ENCODE peak calls at places on chromosomes 13 and 19, in six cellular contexts. W is transverse colon, I is tibial artery, R is adrenal gland, Q is colonic mucosa, S is cardiac fibroblast. Z is an unnamed sample.

GRCh38 chr19:803686-804418 is 6.6 kb downstream of the PTBP1 start:
- DNase-seq in S (no peak), R (no peak), I (no peak), W (no peak), Q (no peak), Z (no peak)

GRCh38 chr19:29741226-29741625 is 26.2 kb upstream of the C19orf12 start:
- DNase-seq in Q (no peak), I (no peak), W (no peak), S (no peak), R (no peak), Z (no peak)

GRCh38 chr19:29098863-29099481 is 114.0 kb downstream of the UQCRFS1 start:
- DNase-seq in S (peak), W (peak), Q (peak), I (peak), R (peak), Z (peak)

GRCh38 chr13:47039106-47039505 is 142.3 kb upstream of the HTR2A start:
- DNase-seq in R (no peak), Q (no peak), W (no peak), S (peak), I (no peak), Z (peak)

GRCh38 chr13:24612726-24613125 is 67.5 kb upstream of the ATP12A start:
- DNase-seq in W (no peak), S (no peak), R (no peak), Q (no peak), I (no peak), Z (no peak)

GRCh38 chr19:30062331-30063183 is 120.5 kb downstream of the URI1 start:
- DNase-seq in Q (no peak), W (no peak), R (no peak), I (no peak), S (no peak), Z (no peak)

GRCh38 chr13:42333613-42334328 is 61.8 kb downstream of the AKAP11 start:
- DNase-seq in R (no peak), W (no peak), S (peak), I (no peak), Q (no peak), Z (peak)

GRCh38 chr13:28564030-28564429 is 69.1 kb upstream of the FLT1 start:
- DNase-seq in Q (peak), I (no peak), R (no peak), W (peak), S (no peak), Z (no peak)

GRCh38 chr19:16064209-16064889 is 11.9 kb upstream of the TPM4 start:
- DNase-seq in Q (no peak), R (no peak), W (peak), I (no peak), S (no peak), Z (no peak)

GRCh38 chr13:99439048-99439447 is 62.2 kb upstream of the TM9SF2 start:
- DNase-seq in Q (no peak), S (no peak), I (no peak), R (no peak), W (no peak), Z (no peak)

GRCh38 chr19:47109541-47110375 is 3.8 kb downstream of the ZC3H4 start:
- DNase-seq in R (no peak), S (peak), W (peak), Q (peak), I (no peak), Z (peak)

GRCh38 chr19:27906081-27906480 is 1306.9 kb downstream of the UQCRFS1 start:
- DNase-seq in Q (no peak), W (no peak), R (no peak), S (no peak), I (no peak), Z (no peak)

GRCh38 chr13:84574851-84575250 is 692.6 kb upstream of the SLITRK1 start:
- DNase-seq in S (peak), Q (no peak), I (no peak), R (no peak), W (no peak), Z (peak)

GRCh38 chr13:78241278-78241919 is 322.8 kb upstream of the EDNRB start:
- DNase-seq in S (peak), Q (peak), R (peak), I (no peak), W (peak), Z (peak)

GRCh38 chr13:74040200-74040599 is 94.0 kb downstream of the KLF12 start:
- DNase-seq in I (peak), Q (peak), R (no peak), W (peak), S (peak), Z (peak)

GRCh38 chr19:39469567-39469966 is 11.1 kb upstream of the TIMM50 start:
- DNase-seq in R (no peak), I (no peak), S (no peak), W (no peak), Q (no peak), Z (no peak)

GRCh38 chr19:51123381-51124186 is 1.1 kb upstream of the SIGLEC9 start:
- DNase-seq in R (no peak), W (peak), S (no peak), Q (no peak), I (peak), Z (no peak)

GRCh38 chr19:47230122-47230920 is 678 bp downstream of the BBC3 start:
- DNase-seq in R (peak), S (peak), W (peak), Q (peak), I (peak), Z (no peak)

GRCh38 chr19:18281082-18282020 is at the start of gene JUND:
- DNase-seq in W (peak), R (peak), Q (peak), S (peak), I (peak), Z (peak)

GRCh38 chr13:105603283-105603682 is 932.2 kb downstream of the EFNB2 start:
- DNase-seq in W (peak), I (no peak), S (no peak), R (no peak), Q (no peak), Z (no peak)

GRCh38 chr19:45179063-45179847 is 671 bp downstream of the BLOC1S3 start:
- DNase-seq in R (peak), S (peak), I (no peak), Q (no peak), W (peak), Z (no peak)

GRCh38 chr19:45179848-45180370 is 1.3 kb downstream of the BLOC1S3 start:
- DNase-seq in I (no peak), W (no peak), R (no peak), S (no peak), Q (no peak), Z (no peak)

GRCh38 chr19:45177817-45178261 is at the start of gene TRAPPC6A:
- DNase-seq in W (no peak), R (no peak), Q (no peak), I (no peak), S (no peak), Z (peak)

GRCh38 chr19:45175663-45176345 is 2.2 kb downstream of the TRAPPC6A start:
- DNase-seq in S (no peak), I (no peak), Q (no peak), W (no peak), R (no peak), Z (no peak)

DNA sequence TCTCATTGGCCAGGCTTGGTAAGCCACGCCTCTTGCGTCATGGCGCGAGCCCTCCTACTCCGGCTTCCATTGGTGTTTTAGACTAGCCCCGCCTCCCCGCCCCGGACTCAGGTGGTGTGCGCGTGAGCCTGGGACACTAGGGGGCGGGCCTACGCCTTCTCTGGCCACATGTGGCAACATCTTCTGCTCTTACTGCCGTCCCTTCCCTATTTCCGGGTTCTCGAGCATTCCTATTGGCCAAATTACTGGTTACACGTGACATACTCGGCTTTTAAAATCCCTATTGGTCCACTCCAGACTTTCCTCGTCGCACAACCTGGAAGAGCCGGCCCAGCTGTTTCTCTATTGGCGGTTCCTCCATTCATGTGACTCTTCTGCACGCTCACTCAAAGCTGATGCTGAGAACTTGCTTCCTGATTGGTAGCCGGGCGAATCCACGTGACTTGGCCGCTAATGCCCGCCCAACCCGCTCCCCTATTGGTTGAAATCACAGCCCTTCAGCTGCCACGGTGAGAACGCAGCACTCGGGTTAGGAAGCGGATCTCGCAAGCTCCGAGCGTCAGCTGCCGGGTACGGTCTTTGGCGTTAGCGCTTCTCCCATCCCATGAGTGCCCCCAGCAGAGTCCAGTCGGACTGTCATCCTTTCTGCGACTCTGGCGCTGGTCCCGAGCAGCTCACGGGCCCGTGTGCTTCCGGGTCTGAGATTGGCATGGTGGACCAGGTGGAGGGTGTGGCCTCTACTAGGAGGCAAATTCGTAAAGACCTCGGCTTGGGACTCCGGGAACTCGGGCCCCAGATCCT is at the start of gene BLOC1S3:
- DNase-seq in S (peak), R (peak), Q (peak), I (peak), W (peak), Z (peak)
- TF ChIP-seq CTCF in S (no peak), R (peak), Q (peak), I (peak), W (peak), Z (peak)

GRCh38 chr19:56071151-56071550 is 49.9 kb downstream of the ZNF787 start:
- DNase-seq in S (no peak), R (no peak), W (no peak), I (no peak), Q (no peak), Z (no peak)
- TF ChIP-seq CTCF in S (peak), R (no peak), W (no peak), I (no peak), Q (no peak), Z (peak)

GRCh38 chr13:51221674-51222509 is at the start of gene FAM124A:
- DNase-seq in Q (peak), S (peak), W (peak), R (peak), I (no peak), Z (no peak)
- TF ChIP-seq CTCF in Q (no peak), S (no peak), W (no peak), R (peak), I (no peak), Z (peak)

GRCh38 chr19:5356428-5356827 is 15.8 kb upstream of the PTPRS start:
- DNase-seq in W (no peak), I (no peak), S (no peak), R (no peak), Q (no peak), Z (no peak)

GRCh38 chr19:5357584-5357983 is 17.0 kb upstream of the PTPRS start:
- DNase-seq in Q (no peak), W (no peak), R (no peak), I (no peak), S (no peak), Z (no peak)

GRCh38 chr19:5355693-5356092 is 15.1 kb upstream of the PTPRS start:
- DNase-seq in I (no peak), Q (no peak), S (no peak), R (no peak), W (no peak), Z (no peak)

GRCh38 chr19:5358173-5358800 is 17.7 kb upstream of the PTPRS start:
- DNase-seq in I (no peak), W (no peak), S (peak), R (no peak), Q (no peak), Z (no peak)

GRCh38 chr19:5356918-5357317 is 16.3 kb upstream of the PTPRS start:
- DNase-seq in Q (no peak), R (peak), I (no peak), S (no peak), W (no peak), Z (no peak)
- TF ChIP-seq CTCF in Q (no peak), R (no peak), I (no peak), S (no peak), W (no peak), Z (no peak)

DNA sequence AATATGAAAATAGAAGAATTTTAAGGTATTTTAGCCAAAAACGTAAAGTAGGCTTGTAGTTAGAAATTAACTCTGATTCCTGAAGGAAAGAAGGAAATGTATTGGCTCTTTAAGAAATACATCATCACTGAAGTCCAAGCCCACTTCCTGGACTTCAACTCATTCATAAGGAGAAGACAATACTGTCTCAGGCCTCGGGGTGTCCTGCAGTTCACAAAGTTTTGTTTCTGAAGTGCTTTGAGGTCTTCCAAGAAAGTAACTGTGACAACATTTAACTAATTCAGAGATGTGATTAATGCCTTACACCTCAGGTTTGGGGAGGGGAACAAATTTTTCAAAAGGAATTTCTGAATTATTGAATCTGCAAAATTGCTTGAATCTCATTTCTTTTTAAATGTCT is 65.8 kb upstream of the STARD13 start:
- DNase-seq in R (no peak), W (peak), S (peak), Q (peak), I (peak), Z (peak)
- TF ChIP-seq CTCF in R (no peak), W (peak), S (peak), Q (peak), I (no peak), Z (peak)

DNA sequence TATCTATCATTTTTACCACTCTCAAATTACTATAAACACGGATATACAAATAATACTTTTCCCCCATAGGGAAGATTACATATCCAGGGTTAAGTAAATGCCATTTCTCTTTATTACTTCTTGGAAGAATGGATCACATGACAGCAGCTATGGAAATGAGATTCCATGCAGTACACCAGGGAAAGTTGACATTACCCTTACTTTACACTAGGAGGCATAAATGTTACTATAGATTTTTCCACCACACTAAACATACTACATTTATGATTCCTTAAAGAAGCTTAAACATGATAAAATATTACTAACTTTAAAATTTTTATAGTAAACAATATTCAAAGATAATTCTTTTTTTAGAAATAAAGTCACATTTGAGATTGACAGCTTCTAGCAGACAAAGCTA is 611.4 kb downstream of the PCDH9 start:
- DNase-seq in S (peak), W (no peak), R (no peak), Q (no peak), I (no peak), Z (no peak)
- TF ChIP-seq CTCF in S (peak), W (no peak), R (peak), Q (peak), I (no peak), Z (peak)

DNA sequence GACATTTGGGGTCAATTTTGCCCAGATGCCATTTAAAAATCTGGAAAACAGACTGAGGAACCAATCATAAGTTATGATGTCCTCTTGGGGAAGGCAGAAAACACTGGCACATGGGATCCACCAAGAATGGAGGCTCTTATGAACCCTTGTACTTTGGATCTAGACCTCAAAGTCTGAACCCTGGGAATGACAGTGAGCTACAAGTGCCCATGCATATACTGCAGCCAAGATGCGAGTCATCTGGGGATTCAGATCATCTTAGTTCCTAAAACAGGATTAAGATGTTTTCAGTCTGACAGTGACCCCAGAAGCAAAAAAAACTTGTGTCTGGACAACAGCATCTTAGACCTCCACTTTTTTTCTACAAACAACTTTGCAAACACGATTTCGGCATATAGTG is 100.2 kb upstream of the SIAH3 start:
- DNase-seq in I (no peak), Q (no peak), W (no peak), R (no peak), S (peak), Z (no peak)
- TF ChIP-seq CTCF in I (no peak), Q (no peak), W (no peak), R (no peak), S (no peak), Z (no peak)

DNA sequence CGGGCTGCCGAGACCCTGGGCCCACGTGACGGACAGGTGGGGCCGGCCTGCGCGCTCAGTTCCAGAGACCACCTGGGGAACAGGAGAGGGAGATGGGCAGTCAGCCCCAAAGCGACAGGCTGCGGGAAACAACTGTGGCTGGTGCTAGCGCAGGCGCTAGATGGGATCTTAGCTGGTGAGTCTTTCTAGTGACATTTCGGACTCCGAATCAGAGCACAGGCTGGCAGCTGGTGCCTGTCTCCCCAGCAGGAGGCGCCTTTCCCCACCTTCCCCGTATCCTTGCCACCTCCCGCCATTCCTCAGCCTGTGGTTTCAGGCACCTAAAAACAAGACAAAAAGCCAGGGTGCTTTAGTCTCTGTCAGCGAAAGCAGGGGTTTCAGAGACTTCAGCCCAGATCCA is 19.4 kb upstream of the RANBP3 start:
- DNase-seq in R (no peak), S (no peak), I (no peak), Q (no peak), W (no peak), Z (no peak)
- TF ChIP-seq CTCF in R (no peak), S (peak), I (no peak), Q (no peak), W (no peak), Z (peak)

GRCh38 chr19:3179739-3180293 is 1.2 kb downstream of the S1PR4 start:
- DNase-seq in W (no peak), R (no peak), I (no peak), S (no peak), Q (no peak), Z (no peak)
- TF ChIP-seq CTCF in W (no peak), R (no peak), I (no peak), S (no peak), Q (no peak), Z (no peak)